ENCODE peak calls at places on chromosomes 7 and 10, in nine cellular contexts. One of them, this sample, is unnamed.

GRCh38 chr10:48764486-48764885 is 79.8 kb downstream of the WDFY4 start:
- DNase-seq in GM06990: no peak
- DNase-seq in HFF-Myc: no peak
- DNase-seq in fibroblast of mammary gland: no peak
- DNase-seq in B cell: no peak
- DNase-seq in fibroblast of villous mesenchyme: no peak
- DNase-seq in cardiac fibroblast: no peak
- DNase-seq in esophagus squamous epithelium: no peak
- DNase-seq in dorsolateral prefrontal cortex: no peak
- DNase-seq in this sample: no peak

GRCh38 chr10:62996925-62997324 is 136.2 kb upstream of the NRBF2 start:
- DNase-seq in esophagus squamous epithelium: no peak
- DNase-seq in B cell: no peak
- DNase-seq in fibroblast of mammary gland: no peak
- DNase-seq in fibroblast of villous mesenchyme: no peak
- DNase-seq in cardiac fibroblast: no peak
- DNase-seq in GM06990: no peak
- DNase-seq in dorsolateral prefrontal cortex: no peak
- DNase-seq in HFF-Myc: no peak
- DNase-seq in this sample: no peak

GRCh38 chr7:49776994-49777393 is 3.6 kb downstream of the VWC2 start:
- DNase-seq in B cell: no peak
- DNase-seq in GM06990: no peak
- DNase-seq in fibroblast of villous mesenchyme: no peak
- DNase-seq in esophagus squamous epithelium: no peak
- DNase-seq in HFF-Myc: no peak
- DNase-seq in dorsolateral prefrontal cortex: no peak
- DNase-seq in cardiac fibroblast: no peak
- DNase-seq in fibroblast of mammary gland: no peak
- DNase-seq in this sample: no peak

GRCh38 chr10:17025444-17026295 is 103.9 kb downstream of the CUBN start:
- DNase-seq in dorsolateral prefrontal cortex: peak; percentile 41
- DNase-seq in fibroblast of mammary gland: peak; percentile 100
- DNase-seq in GM06990: peak; percentile 28
- DNase-seq in fibroblast of villous mesenchyme: peak; percentile 95
- DNase-seq in esophagus squamous epithelium: no peak
- DNase-seq in B cell: no peak
- DNase-seq in HFF-Myc: peak; percentile 98
- DNase-seq in cardiac fibroblast: peak; percentile 99
- DNase-seq in this sample: no peak

GRCh38 chr10:124512040-124512428 is 50.4 kb downstream of the LHPP start:
- DNase-seq in dorsolateral prefrontal cortex: no peak
- DNase-seq in B cell: no peak
- DNase-seq in fibroblast of villous mesenchyme: no peak
- DNase-seq in fibroblast of mammary gland: no peak
- DNase-seq in esophagus squamous epithelium: no peak
- DNase-seq in cardiac fibroblast: no peak
- DNase-seq in GM06990: no peak
- DNase-seq in HFF-Myc: no peak
- DNase-seq in this sample: no peak

GRCh38 chr10:26242752-26243151 is 26.2 kb downstream of the GAD2 start:
- DNase-seq in dorsolateral prefrontal cortex: no peak
- DNase-seq in fibroblast of mammary gland: no peak
- DNase-seq in fibroblast of villous mesenchyme: no peak
- DNase-seq in B cell: no peak
- DNase-seq in GM06990: no peak
- DNase-seq in cardiac fibroblast: no peak
- DNase-seq in esophagus squamous epithelium: no peak
- DNase-seq in HFF-Myc: no peak
- DNase-seq in this sample: no peak

GRCh38 chr10:95297402-95297801 is 6.6 kb upstream of the PDLIM1 start:
- DNase-seq in cardiac fibroblast: no peak
- DNase-seq in esophagus squamous epithelium: no peak
- DNase-seq in fibroblast of villous mesenchyme: no peak
- DNase-seq in GM06990: peak; percentile 47
- DNase-seq in B cell: no peak
- DNase-seq in fibroblast of mammary gland: no peak
- DNase-seq in HFF-Myc: no peak
- DNase-seq in dorsolateral prefrontal cortex: no peak
- DNase-seq in this sample: peak; percentile 38

GRCh38 chr10:5040781-5041470 is 37.3 kb upstream of the AKR1C2 start:
- DNase-seq in GM06990: no peak
- DNase-seq in cardiac fibroblast: peak; percentile 54
- DNase-seq in HFF-Myc: no peak
- DNase-seq in fibroblast of villous mesenchyme: peak; percentile 54
- DNase-seq in fibroblast of mammary gland: peak; percentile 21
- DNase-seq in B cell: no peak
- DNase-seq in dorsolateral prefrontal cortex: no peak
- DNase-seq in esophagus squamous epithelium: no peak
- DNase-seq in this sample: no peak

GRCh38 chr7:154767194-154767593 is 235.7 kb downstream of the PAXIP1 start:
- DNase-seq in HFF-Myc: no peak
- DNase-seq in fibroblast of villous mesenchyme: no peak
- DNase-seq in cardiac fibroblast: no peak
- DNase-seq in GM06990: no peak
- DNase-seq in B cell: no peak
- DNase-seq in fibroblast of mammary gland: no peak
- DNase-seq in esophagus squamous epithelium: no peak
- DNase-seq in dorsolateral prefrontal cortex: peak; percentile 52
- DNase-seq in this sample: no peak

GRCh38 chr10:79090134-79090803 is 21.5 kb downstream of the ZMIZ1 start:
- DNase-seq in HFF-Myc: no peak
- DNase-seq in GM06990: no peak
- DNase-seq in fibroblast of mammary gland: no peak
- DNase-seq in B cell: no peak
- DNase-seq in cardiac fibroblast: no peak
- DNase-seq in esophagus squamous epithelium: no peak
- DNase-seq in dorsolateral prefrontal cortex: no peak
- DNase-seq in fibroblast of villous mesenchyme: no peak
- DNase-seq in this sample: no peak

GRCh38 chr10:74223755-74224530 is 72.9 kb downstream of the ADK start:
- DNase-seq in B cell: no peak
- DNase-seq in esophagus squamous epithelium: no peak
- DNase-seq in cardiac fibroblast: peak; percentile 88
- DNase-seq in HFF-Myc: no peak
- DNase-seq in GM06990: no peak
- DNase-seq in fibroblast of mammary gland: peak; percentile 62
- DNase-seq in fibroblast of villous mesenchyme: peak; percentile 56
- DNase-seq in dorsolateral prefrontal cortex: no peak
- DNase-seq in this sample: no peak

GRCh38 chr7:29377718-29378117 is 183.1 kb downstream of the CHN2 start:
- DNase-seq in fibroblast of mammary gland: no peak
- DNase-seq in esophagus squamous epithelium: no peak
- DNase-seq in fibroblast of villous mesenchyme: no peak
- DNase-seq in HFF-Myc: no peak
- DNase-seq in cardiac fibroblast: no peak
- DNase-seq in dorsolateral prefrontal cortex: no peak
- DNase-seq in GM06990: no peak
- DNase-seq in B cell: no peak
- DNase-seq in this sample: no peak

GRCh38 chr7:27173412-27174076 is 576 bp downstream of the HOXA10 start:
- DNase-seq in fibroblast of villous mesenchyme: peak; percentile 10
- DNase-seq in B cell: peak; percentile 69
- DNase-seq in GM06990: no peak
- DNase-seq in esophagus squamous epithelium: no peak
- DNase-seq in fibroblast of mammary gland: no peak
- DNase-seq in HFF-Myc: no peak
- DNase-seq in cardiac fibroblast: no peak
- DNase-seq in dorsolateral prefrontal cortex: no peak
- DNase-seq in this sample: no peak

GRCh38 chr7:80450621-80451308 is 61.1 kb downstream of the GNAT3 start:
- DNase-seq in cardiac fibroblast: peak; percentile 48
- DNase-seq in fibroblast of mammary gland: peak; percentile 39
- DNase-seq in GM06990: no peak
- DNase-seq in fibroblast of villous mesenchyme: peak; percentile 47
- DNase-seq in dorsolateral prefrontal cortex: no peak
- DNase-seq in B cell: no peak
- DNase-seq in esophagus squamous epithelium: no peak
- DNase-seq in HFF-Myc: no peak
- DNase-seq in this sample: no peak

GRCh38 chr7:21169667-21170605 is 257.9 kb upstream of the SP4 start:
- DNase-seq in B cell: no peak
- DNase-seq in dorsolateral prefrontal cortex: no peak
- DNase-seq in fibroblast of mammary gland: no peak
- DNase-seq in HFF-Myc: no peak
- DNase-seq in fibroblast of villous mesenchyme: no peak
- DNase-seq in cardiac fibroblast: no peak
- DNase-seq in GM06990: no peak
- DNase-seq in esophagus squamous epithelium: no peak
- DNase-seq in this sample: no peak

DNA sequence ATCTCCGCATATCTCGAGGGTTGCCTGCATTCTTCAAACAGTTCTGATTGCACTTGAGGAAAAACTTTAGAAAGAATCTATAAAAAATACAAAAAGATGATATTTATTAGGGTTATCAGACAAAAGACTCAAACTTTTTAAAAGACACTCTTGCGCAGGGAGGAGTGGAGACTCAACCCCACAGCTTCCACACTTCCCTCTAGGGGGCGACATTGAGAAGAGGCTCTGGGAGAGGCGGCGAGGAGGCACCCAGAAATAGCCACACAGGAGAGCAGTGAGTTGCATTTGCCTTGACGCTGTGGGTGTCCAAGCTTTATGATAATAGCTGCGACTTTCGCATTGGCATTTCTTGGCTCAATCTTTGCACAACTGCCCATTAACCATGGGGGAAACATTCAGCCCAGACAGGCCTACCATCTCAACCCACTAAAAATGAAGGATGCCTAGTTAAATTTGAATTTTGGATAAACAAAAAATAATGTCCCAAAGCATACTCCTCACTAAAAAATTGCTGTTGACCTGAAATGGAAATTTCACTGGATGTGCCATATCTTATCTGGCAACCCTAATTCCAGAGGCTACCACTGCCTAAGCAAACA is 86.2 kb downstream of the EBF3 start:
- DNase-seq in dorsolateral prefrontal cortex: no peak
- DNase-seq in B cell: peak; percentile 17
- DNase-seq in cardiac fibroblast: peak; percentile 43
- DNase-seq in fibroblast of villous mesenchyme: no peak
- DNase-seq in esophagus squamous epithelium: no peak
- DNase-seq in fibroblast of mammary gland: peak; percentile 3
- DNase-seq in HFF-Myc: no peak
- DNase-seq in GM06990: no peak
- DNase-seq in this sample: no peak
- TF ChIP-seq CTCF in dorsolateral prefrontal cortex: no peak
- TF ChIP-seq CTCF in B cell: peak; percentile 46
- TF ChIP-seq CTCF in cardiac fibroblast: peak; percentile 83
- TF ChIP-seq CTCF in fibroblast of villous mesenchyme: no peak
- TF ChIP-seq CTCF in esophagus squamous epithelium: no peak
- TF ChIP-seq CTCF in fibroblast of mammary gland: peak; percentile 54
- TF ChIP-seq CTCF in HFF-Myc: peak; percentile 37
- TF ChIP-seq CTCF in GM06990: peak; percentile 52
- TF ChIP-seq CTCF in this sample: peak; percentile 54

GRCh38 chr7:36987363-36987724 is 263.1 kb upstream of the AOAH start:
- DNase-seq in esophagus squamous epithelium: no peak
- DNase-seq in dorsolateral prefrontal cortex: no peak
- DNase-seq in B cell: no peak
- DNase-seq in fibroblast of villous mesenchyme: no peak
- DNase-seq in GM06990: no peak
- DNase-seq in fibroblast of mammary gland: no peak
- DNase-seq in HFF-Myc: no peak
- DNase-seq in cardiac fibroblast: no peak
- DNase-seq in this sample: no peak
- TF ChIP-seq CTCF in esophagus squamous epithelium: no peak
- TF ChIP-seq CTCF in dorsolateral prefrontal cortex: no peak
- TF ChIP-seq CTCF in B cell: peak; percentile 19
- TF ChIP-seq CTCF in fibroblast of villous mesenchyme: no peak
- TF ChIP-seq CTCF in GM06990: no peak
- TF ChIP-seq CTCF in fibroblast of mammary gland: no peak
- TF ChIP-seq CTCF in HFF-Myc: no peak
- TF ChIP-seq CTCF in cardiac fibroblast: no peak
- TF ChIP-seq CTCF in this sample: no peak

DNA sequence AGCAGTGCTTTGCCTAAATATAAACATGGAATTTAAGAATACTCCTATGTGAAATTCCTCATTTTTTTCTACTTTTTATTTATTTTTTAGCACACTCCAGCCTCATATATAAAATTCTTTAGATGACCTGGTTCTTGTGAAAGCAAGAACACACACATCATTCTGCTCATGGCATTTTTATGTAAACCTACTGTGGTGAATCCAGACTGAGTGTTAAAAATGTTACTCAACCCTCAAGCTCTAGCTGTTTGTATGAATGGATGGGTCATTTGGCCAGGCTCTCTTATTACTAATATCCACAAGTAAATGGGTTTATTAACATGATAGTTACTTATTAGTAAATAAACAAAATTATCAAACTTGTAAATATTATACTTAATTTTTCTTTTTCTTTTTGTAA is 551.7 kb upstream of the LRRN3 start:
- DNase-seq in dorsolateral prefrontal cortex: no peak
- DNase-seq in fibroblast of villous mesenchyme: peak; percentile 73
- DNase-seq in GM06990: no peak
- DNase-seq in fibroblast of mammary gland: peak; percentile 6
- DNase-seq in HFF-Myc: no peak
- DNase-seq in cardiac fibroblast: no peak
- DNase-seq in B cell: no peak
- DNase-seq in esophagus squamous epithelium: no peak
- DNase-seq in this sample: no peak
- TF ChIP-seq CTCF in dorsolateral prefrontal cortex: no peak
- TF ChIP-seq CTCF in fibroblast of villous mesenchyme: no peak
- TF ChIP-seq CTCF in GM06990: no peak
- TF ChIP-seq CTCF in fibroblast of mammary gland: no peak
- TF ChIP-seq CTCF in HFF-Myc: no peak
- TF ChIP-seq CTCF in cardiac fibroblast: no peak
- TF ChIP-seq CTCF in B cell: no peak
- TF ChIP-seq CTCF in esophagus squamous epithelium: no peak
- TF ChIP-seq CTCF in this sample: no peak

GRCh38 chr10:70761727-70762350 is 23.3 kb downstream of the TBATA start:
- DNase-seq in fibroblast of villous mesenchyme: no peak
- DNase-seq in GM06990: no peak
- DNase-seq in cardiac fibroblast: no peak
- DNase-seq in fibroblast of mammary gland: no peak
- DNase-seq in dorsolateral prefrontal cortex: no peak
- DNase-seq in HFF-Myc: no peak
- DNase-seq in esophagus squamous epithelium: no peak
- DNase-seq in B cell: no peak
- DNase-seq in this sample: no peak

GRCh38 chr10:70762441-70763177 is 22.6 kb downstream of the TBATA start:
- DNase-seq in B cell: no peak
- DNase-seq in fibroblast of villous mesenchyme: no peak
- DNase-seq in dorsolateral prefrontal cortex: no peak
- DNase-seq in GM06990: no peak
- DNase-seq in HFF-Myc: no peak
- DNase-seq in esophagus squamous epithelium: no peak
- DNase-seq in cardiac fibroblast: no peak
- DNase-seq in fibroblast of mammary gland: no peak
- DNase-seq in this sample: no peak

GRCh38 chr10:70759769-70760168 is 25.4 kb downstream of the TBATA start:
- DNase-seq in dorsolateral prefrontal cortex: no peak
- DNase-seq in HFF-Myc: no peak
- DNase-seq in fibroblast of mammary gland: peak; percentile 38
- DNase-seq in B cell: no peak
- DNase-seq in GM06990: no peak
- DNase-seq in cardiac fibroblast: no peak
- DNase-seq in esophagus squamous epithelium: no peak
- DNase-seq in fibroblast of villous mesenchyme: no peak
- DNase-seq in this sample: no peak

GRCh38 chr10:70760271-70760787 is 24.8 kb downstream of the TBATA start:
- DNase-seq in esophagus squamous epithelium: no peak
- DNase-seq in cardiac fibroblast: no peak
- DNase-seq in B cell: no peak
- DNase-seq in dorsolateral prefrontal cortex: no peak
- DNase-seq in fibroblast of villous mesenchyme: no peak
- DNase-seq in fibroblast of mammary gland: no peak
- DNase-seq in GM06990: no peak
- DNase-seq in HFF-Myc: no peak
- DNase-seq in this sample: no peak

GRCh38 chr10:70761031-70761601 is 24.1 kb downstream of the TBATA start:
- DNase-seq in GM06990: no peak
- DNase-seq in B cell: no peak
- DNase-seq in dorsolateral prefrontal cortex: no peak
- DNase-seq in cardiac fibroblast: no peak
- DNase-seq in fibroblast of mammary gland: no peak
- DNase-seq in fibroblast of villous mesenchyme: no peak
- DNase-seq in esophagus squamous epithelium: no peak
- DNase-seq in HFF-Myc: no peak
- DNase-seq in this sample: no peak
- TF ChIP-seq CTCF in GM06990: no peak
- TF ChIP-seq CTCF in B cell: no peak
- TF ChIP-seq CTCF in dorsolateral prefrontal cortex: peak; percentile 22
- TF ChIP-seq CTCF in cardiac fibroblast: peak; percentile 15
- TF ChIP-seq CTCF in fibroblast of mammary gland: peak; percentile 4
- TF ChIP-seq CTCF in fibroblast of villous mesenchyme: peak; percentile 35
- TF ChIP-seq CTCF in esophagus squamous epithelium: no peak
- TF ChIP-seq CTCF in HFF-Myc: peak; percentile 8
- TF ChIP-seq CTCF in this sample: no peak

This sample was measured in GM13977.